ENCODE peak calls at places on chromosomes 16 and 17, in four cellular contexts. C is breast epithelium, B is adrenal gland, K is body of pancreas. G is an unnamed sample. For H3K27me3, the result is how much of the 10 kb centered on the place peaks cover.

GRCh38 chr16:82263456-82264159 is 93.6 kb upstream of the MPHOSPH6 start:
- DNase-seq in C (peak), B (peak), K (peak), G (peak)

GRCh38 chr16:53692146-53692545 is 11.5 kb downstream of the RPGRIP1L start:
- DNase-seq in C (no peak), B (no peak), K (no peak), G (no peak)

GRCh38 chr17:79220715-79221291 is 146.2 kb downstream of the ENGASE start:
- DNase-seq in C (no peak), B (no peak), K (no peak), G (no peak)

GRCh38 chr17:80008383-80008840 is 27.3 kb downstream of the TBC1D16 start:
- DNase-seq in C (peak), B (peak), K (peak), G (peak)

GRCh38 chr16:86823895-86824671 is 245.7 kb downstream of the FOXL1 start:
- DNase-seq in C (no peak), B (no peak), K (no peak), G (no peak)

GRCh38 chr16:57774886-57775285 is 27.4 kb downstream of the KIFC3 start:
- DNase-seq in C (no peak), B (no peak), K (no peak), G (no peak)

GRCh38 chr16:49407873-49408565 is 34.4 kb downstream of the C16orf78 start:
- DNase-seq in C (peak), B (peak), K (peak), G (peak)

GRCh38 chr17:46977750-46978488 is 1.1 kb downstream of the RPRML start:
- DNase-seq in C (no peak), B (no peak), K (no peak), G (no peak)

GRCh38 chr16:29674188-29674587 is 4.8 kb upstream of the QPRT start:
- DNase-seq in C (no peak), B (peak), K (no peak), G (peak)

GRCh38 chr17:292531-293382 is 59.9 kb downstream of the RPH3AL start:
- DNase-seq in C (peak), B (no peak), K (no peak), G (no peak)

GRCh38 chr16:25034916-25035315 is 19.7 kb upstream of the ARHGAP17 start:
- DNase-seq in C (no peak), B (no peak), K (no peak), G (no peak)

DNA sequence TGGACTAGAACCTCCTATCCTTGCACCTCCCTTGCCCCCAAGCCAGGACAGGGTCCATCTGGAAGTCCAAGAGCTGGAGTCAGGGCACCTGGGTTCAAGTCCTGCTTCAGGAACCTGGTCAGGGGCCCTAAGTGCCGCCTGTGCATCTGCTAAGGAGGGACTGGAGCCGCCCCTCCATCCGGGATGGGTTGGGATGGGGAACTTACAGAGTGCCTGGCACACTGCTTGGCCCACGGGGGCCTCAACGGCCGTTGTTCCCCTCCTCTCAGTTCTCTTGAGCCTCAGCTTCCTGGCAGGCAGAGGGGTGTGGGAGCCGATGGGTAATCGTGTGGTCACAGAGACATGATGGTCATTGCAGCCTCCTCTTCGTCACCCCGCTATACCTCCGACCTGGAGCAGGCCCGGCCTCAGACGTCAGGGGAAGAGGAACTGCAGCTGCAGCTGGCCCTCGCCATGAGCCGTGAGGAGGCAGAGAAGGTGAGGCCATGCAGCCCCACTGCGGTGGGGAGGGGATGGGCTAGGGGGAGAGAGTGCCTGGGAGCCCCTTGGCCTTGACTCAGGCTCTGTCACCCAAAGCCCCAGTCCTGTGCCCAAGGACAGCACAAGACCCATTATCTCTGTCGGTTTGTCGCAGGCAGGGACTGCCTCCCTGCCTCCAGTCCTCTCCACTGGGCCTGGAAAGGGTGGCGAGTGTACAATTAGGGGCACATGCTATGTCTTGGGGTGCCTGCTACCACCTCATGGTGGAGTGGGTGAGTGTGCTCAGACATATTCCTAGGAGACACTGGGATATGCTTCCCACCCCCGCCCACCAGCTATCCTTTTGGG is 5.4 kb downstream of the EPN3 start:
- DNase-seq in C (no peak), B (no peak), K (no peak), G (no peak)
- H3K27me3 ChIP-seq in C (under half), B (under half), K (under half), G (under half)

DNA sequence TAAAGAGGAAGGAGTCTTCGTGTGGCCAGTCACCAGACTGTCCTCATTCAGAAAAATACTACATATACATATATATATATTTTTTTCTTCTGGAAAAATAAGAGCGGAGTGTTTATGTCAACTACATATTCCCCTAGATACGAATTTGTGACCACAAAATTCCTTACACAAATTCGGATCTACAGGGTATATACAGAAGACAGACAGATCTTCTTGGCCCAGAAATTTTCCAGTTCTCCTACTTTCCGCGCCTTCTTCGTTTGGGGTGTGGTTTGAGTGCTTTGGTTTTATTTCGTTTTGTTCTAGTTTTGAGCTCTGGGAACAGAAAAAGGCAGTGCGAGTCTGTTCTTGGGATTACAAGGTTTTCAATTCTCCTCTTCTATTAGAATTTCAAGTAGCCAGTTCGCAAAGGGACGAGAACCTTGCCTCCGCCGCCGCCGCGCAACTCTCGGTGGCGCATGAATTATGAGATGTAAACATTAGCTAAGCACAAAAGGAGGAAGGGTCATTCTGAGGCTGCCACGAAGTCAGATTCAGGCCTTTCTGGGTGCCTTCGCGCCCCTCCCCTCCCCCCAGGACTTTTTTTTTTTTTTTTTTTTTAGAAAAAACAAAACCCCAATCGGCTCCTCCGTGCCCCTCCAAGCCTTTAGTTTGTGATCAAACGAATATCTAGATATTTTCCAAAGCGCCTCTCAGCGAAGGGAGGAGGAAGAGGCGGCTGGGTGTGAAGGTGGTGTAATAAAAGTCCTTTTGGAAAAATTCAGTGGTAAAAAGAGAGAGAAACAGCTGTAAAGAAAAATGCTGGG is 1.8 kb upstream of the HOXB4 start:
- DNase-seq in C (no peak), B (no peak), K (no peak), G (no peak)
- H3K27me3 ChIP-seq in C (half or more), B (under half), K (under half), G (half or more)

GRCh38 chr16:67237396-67238277 is 9.6 kb downstream of the FHOD1 start:
- DNase-seq in C (no peak), B (no peak), K (no peak), G (no peak)
- H3K27me3 ChIP-seq in C (under half), B (under half), K (under half), G (under half)

GRCh38 chr17:77793888-77794235 is 164.6 kb upstream of the TNRC6C start:
- DNase-seq in C (no peak), B (no peak), K (no peak), G (no peak)

GRCh38 chr17:77795685-77796084 is 162.8 kb upstream of the TNRC6C start:
- DNase-seq in C (no peak), B (no peak), K (no peak), G (no peak)

GRCh38 chr17:77792626-77793025 is 165.9 kb upstream of the TNRC6C start:
- DNase-seq in C (no peak), B (no peak), K (no peak), G (no peak)

GRCh38 chr17:77794846-77795245 is 163.7 kb upstream of the TNRC6C start:
- DNase-seq in C (no peak), B (no peak), K (no peak), G (no peak)

DNA sequence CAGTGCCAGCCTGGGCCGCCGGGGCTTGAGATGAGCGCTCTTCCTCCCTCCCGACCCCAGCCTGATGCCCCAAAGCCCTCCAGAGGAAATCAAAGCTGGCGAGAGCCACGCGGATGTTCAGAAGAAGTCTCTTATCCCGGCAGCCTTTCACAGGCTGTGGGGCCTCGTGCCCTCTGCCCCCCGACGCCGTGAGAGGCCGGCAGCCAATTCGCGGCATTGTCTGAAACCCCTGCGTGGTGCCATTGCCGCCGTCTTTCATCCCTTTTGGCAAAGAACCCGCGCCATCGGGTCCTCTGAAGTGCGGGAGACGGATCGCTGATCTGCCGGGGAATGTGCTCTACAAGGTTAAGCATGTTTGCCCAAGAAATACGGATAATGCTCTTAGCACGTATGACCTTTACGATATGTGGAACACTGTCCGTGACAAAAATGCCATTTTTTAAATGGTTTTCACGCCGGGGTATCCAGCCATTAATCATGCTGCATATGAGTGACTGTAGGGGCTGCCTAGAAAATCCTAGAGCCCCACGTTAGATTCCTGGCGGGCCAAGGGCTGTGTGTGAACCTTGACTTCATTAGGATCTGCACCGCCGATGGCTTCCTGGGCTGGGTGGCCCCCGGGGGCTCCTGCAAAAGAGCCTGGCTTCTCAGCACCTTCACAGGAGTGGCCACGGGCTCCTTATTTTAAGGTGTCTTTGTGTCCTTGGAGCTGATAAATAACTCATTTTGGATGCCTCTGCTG is 165.2 kb upstream of the TNRC6C start:
- DNase-seq in C (no peak), B (no peak), K (no peak), G (no peak)
- H3K27me3 ChIP-seq in C (under half), B (under half), K (under half), G (under half)

G was measured in thyroid gland.